ENCODE peak calls at places on chromosomes 7 and 10, in four cellular contexts. One of them, this sample, is unnamed. For H3K9me3, the result is how much of the 10 kb centered on the place peaks cover.

GRCh38 chr10:71812016-71812912 is 38.8 kb downstream of the PSAP start:
- DNase-seq in cardiac muscle cell: peak
- DNase-seq in upper lobe of right lung: peak
- DNase-seq in Panc1: no peak
- DNase-seq in this sample: peak

GRCh38 chr7:41972776-41973175 is 264.2 kb downstream of the GLI3 start:
- DNase-seq in Panc1: no peak
- DNase-seq in cardiac muscle cell: no peak
- DNase-seq in upper lobe of right lung: no peak
- DNase-seq in this sample: no peak

GRCh38 chr10:122207596-122207995 is 63.5 kb upstream of the BTBD16 start:
- DNase-seq in upper lobe of right lung: no peak
- DNase-seq in Panc1: no peak
- DNase-seq in cardiac muscle cell: peak
- DNase-seq in this sample: no peak

GRCh38 chr10:133260895-133261725 is 15.6 kb downstream of the ADAM8 start:
- DNase-seq in cardiac muscle cell: peak
- DNase-seq in Panc1: no peak
- DNase-seq in upper lobe of right lung: peak
- DNase-seq in this sample: peak

GRCh38 chr7:131222171-131222570 is 105.5 kb upstream of the MKLN1 start:
- DNase-seq in upper lobe of right lung: no peak
- DNase-seq in cardiac muscle cell: no peak
- DNase-seq in Panc1: no peak
- DNase-seq in this sample: no peak

GRCh38 chr10:63213489-63213888 is 80.4 kb downstream of the NRBF2 start:
- DNase-seq in Panc1: no peak
- DNase-seq in cardiac muscle cell: no peak
- DNase-seq in upper lobe of right lung: no peak
- DNase-seq in this sample: no peak

GRCh38 chr10:90413196-90413595 is 444.6 kb downstream of the HTR7 start:
- DNase-seq in cardiac muscle cell: no peak
- DNase-seq in Panc1: no peak
- DNase-seq in upper lobe of right lung: no peak
- DNase-seq in this sample: no peak

GRCh38 chr7:14858866-14859265 is 43.7 kb downstream of the DGKB start:
- DNase-seq in Panc1: no peak
- DNase-seq in upper lobe of right lung: no peak
- DNase-seq in cardiac muscle cell: no peak
- DNase-seq in this sample: no peak

GRCh38 chr7:18647602-18648001 is 152.1 kb downstream of the HDAC9 start:
- DNase-seq in cardiac muscle cell: no peak
- DNase-seq in upper lobe of right lung: no peak
- DNase-seq in Panc1: no peak
- DNase-seq in this sample: no peak

GRCh38 chr7:140746751-140747150 is 50.2 kb downstream of the NDUFB2 start:
- DNase-seq in upper lobe of right lung: no peak
- DNase-seq in cardiac muscle cell: no peak
- DNase-seq in Panc1: no peak
- DNase-seq in this sample: no peak

GRCh38 chr10:60236869-60237524 is 152.7 kb downstream of the ANK3 start:
- DNase-seq in Panc1: no peak
- DNase-seq in cardiac muscle cell: no peak
- DNase-seq in upper lobe of right lung: peak
- DNase-seq in this sample: peak

GRCh38 chr10:89515031-89515841 is 20.2 kb downstream of the SLC16A12 start:
- DNase-seq in upper lobe of right lung: no peak
- DNase-seq in Panc1: no peak
- DNase-seq in cardiac muscle cell: peak
- DNase-seq in this sample: no peak

GRCh38 chr10:92920866-92921265 is 72.5 kb downstream of the EXOC6 start:
- DNase-seq in upper lobe of right lung: no peak
- DNase-seq in cardiac muscle cell: no peak
- DNase-seq in Panc1: no peak
- DNase-seq in this sample: no peak

GRCh38 chr7:153193144-153193595 is 433.6 kb downstream of the ACTR3B start:
- DNase-seq in upper lobe of right lung: peak
- DNase-seq in Panc1: no peak
- DNase-seq in cardiac muscle cell: peak
- DNase-seq in this sample: peak

GRCh38 chr10:73744690-73744994 is 470 bp downstream of the SEC24C start:
- DNase-seq in upper lobe of right lung: no peak
- DNase-seq in cardiac muscle cell: peak
- DNase-seq in Panc1: no peak
- DNase-seq in this sample: peak

GRCh38 chr7:92873776-92874175 is 37.4 kb upstream of the CDK6 start:
- DNase-seq in upper lobe of right lung: no peak
- DNase-seq in cardiac muscle cell: no peak
- DNase-seq in Panc1: no peak
- DNase-seq in this sample: no peak

GRCh38 chr10:17516376-17516775 is 62.0 kb upstream of the ST8SIA6 start:
- DNase-seq in cardiac muscle cell: no peak
- DNase-seq in Panc1: no peak
- DNase-seq in upper lobe of right lung: no peak
- DNase-seq in this sample: no peak

GRCh38 chr10:48739141-48739540 is 54.5 kb downstream of the WDFY4 start:
- DNase-seq in upper lobe of right lung: no peak
- DNase-seq in Panc1: no peak
- DNase-seq in cardiac muscle cell: no peak
- DNase-seq in this sample: no peak

GRCh38 chr10:98030093-98030821 is at the start of gene CRTAC1:
- DNase-seq in cardiac muscle cell: peak
- DNase-seq in Panc1: no peak
- DNase-seq in upper lobe of right lung: peak
- DNase-seq in this sample: peak

GRCh38 chr7:20385121-20385520 is 54.4 kb downstream of the ITGB8 start:
- DNase-seq in upper lobe of right lung: no peak
- DNase-seq in cardiac muscle cell: no peak
- DNase-seq in Panc1: no peak
- DNase-seq in this sample: no peak

GRCh38 chr7:55493416-55493815 is 78.9 kb downstream of the VOPP1 start:
- DNase-seq in Panc1: peak
- DNase-seq in cardiac muscle cell: no peak
- DNase-seq in upper lobe of right lung: no peak
- DNase-seq in this sample: no peak

GRCh38 chr7:55128693-55129394 is 110.0 kb downstream of the EGFR start:
- DNase-seq in Panc1: no peak
- DNase-seq in cardiac muscle cell: no peak
- DNase-seq in upper lobe of right lung: no peak
- DNase-seq in this sample: no peak

GRCh38 chr7:23863209-23863798 is 153.3 kb downstream of the STK31 start:
- DNase-seq in Panc1: peak
- DNase-seq in cardiac muscle cell: peak
- DNase-seq in upper lobe of right lung: no peak
- DNase-seq in this sample: no peak

GRCh38 chr7:82562716-82563404 is 119.3 kb upstream of the CACNA2D1 start:
- DNase-seq in upper lobe of right lung: no peak
- DNase-seq in cardiac muscle cell: no peak
- DNase-seq in Panc1: peak
- DNase-seq in this sample: no peak

GRCh38 chr7:115350764-115351163 is 428.9 kb downstream of the MDFIC start:
- DNase-seq in upper lobe of right lung: no peak
- DNase-seq in cardiac muscle cell: no peak
- DNase-seq in Panc1: no peak
- DNase-seq in this sample: no peak

GRCh38 chr7:158186406-158186805 is 401.2 kb downstream of the PTPRN2 start:
- DNase-seq in cardiac muscle cell: no peak
- DNase-seq in Panc1: no peak
- DNase-seq in upper lobe of right lung: no peak
- DNase-seq in this sample: no peak
- H3K9me3 ChIP-seq in cardiac muscle cell: under half
- H3K9me3 ChIP-seq in Panc1: under half
- H3K9me3 ChIP-seq in upper lobe of right lung: under half
- H3K9me3 ChIP-seq in this sample: under half

GRCh38 chr10:30055094-30055701 is 4.2 kb downstream of the JCAD start:
- DNase-seq in upper lobe of right lung: no peak
- DNase-seq in Panc1: no peak
- DNase-seq in cardiac muscle cell: no peak
- DNase-seq in this sample: no peak
- H3K27ac ChIP-seq in upper lobe of right lung: peak
- H3K27ac ChIP-seq in Panc1: peak
- H3K27ac ChIP-seq in cardiac muscle cell: no peak
- H3K27ac ChIP-seq in this sample: peak

GRCh38 chr7:123054357-123055133 is 59.0 kb upstream of the TAS2R16 start:
- DNase-seq in cardiac muscle cell: peak
- DNase-seq in Panc1: no peak
- DNase-seq in upper lobe of right lung: no peak
- DNase-seq in this sample: no peak

GRCh38 chr7:123057926-123058325 is 62.4 kb upstream of the TAS2R16 start:
- DNase-seq in upper lobe of right lung: no peak
- DNase-seq in Panc1: no peak
- DNase-seq in cardiac muscle cell: no peak
- DNase-seq in this sample: no peak

GRCh38 chr7:123060446-123060845 is 64.9 kb upstream of the TAS2R16 start:
- DNase-seq in upper lobe of right lung: no peak
- DNase-seq in Panc1: no peak
- DNase-seq in cardiac muscle cell: no peak
- DNase-seq in this sample: no peak
- H3K9me3 ChIP-seq in upper lobe of right lung: under half
- H3K9me3 ChIP-seq in Panc1: under half
- H3K9me3 ChIP-seq in cardiac muscle cell: under half
- H3K9me3 ChIP-seq in this sample: under half

DNA sequence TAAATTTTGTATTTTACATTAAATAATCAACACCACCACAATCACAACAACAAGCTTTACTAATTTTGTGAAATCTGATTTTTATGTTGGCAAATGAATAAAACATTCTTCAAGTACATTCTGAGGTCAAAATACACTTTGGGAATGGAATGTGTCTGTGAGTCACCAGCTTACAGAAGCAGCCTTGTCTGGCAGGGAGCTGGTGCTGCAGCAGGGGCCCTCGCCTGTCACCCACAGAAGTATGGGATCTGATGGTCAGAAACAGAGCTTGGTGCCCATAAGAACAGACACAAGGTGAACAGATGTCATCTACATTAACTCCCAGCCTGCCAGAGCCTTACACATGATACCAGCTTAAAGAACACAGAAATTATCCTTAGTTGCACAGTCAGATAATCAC is 496.9 kb downstream of the CCSER2 start:
- DNase-seq in Panc1: no peak
- DNase-seq in cardiac muscle cell: peak
- DNase-seq in upper lobe of right lung: no peak
- DNase-seq in this sample: no peak
- H3K27ac ChIP-seq in Panc1: no peak
- H3K27ac ChIP-seq in cardiac muscle cell: no peak
- H3K27ac ChIP-seq in upper lobe of right lung: no peak
- H3K27ac ChIP-seq in this sample: no peak

DNA sequence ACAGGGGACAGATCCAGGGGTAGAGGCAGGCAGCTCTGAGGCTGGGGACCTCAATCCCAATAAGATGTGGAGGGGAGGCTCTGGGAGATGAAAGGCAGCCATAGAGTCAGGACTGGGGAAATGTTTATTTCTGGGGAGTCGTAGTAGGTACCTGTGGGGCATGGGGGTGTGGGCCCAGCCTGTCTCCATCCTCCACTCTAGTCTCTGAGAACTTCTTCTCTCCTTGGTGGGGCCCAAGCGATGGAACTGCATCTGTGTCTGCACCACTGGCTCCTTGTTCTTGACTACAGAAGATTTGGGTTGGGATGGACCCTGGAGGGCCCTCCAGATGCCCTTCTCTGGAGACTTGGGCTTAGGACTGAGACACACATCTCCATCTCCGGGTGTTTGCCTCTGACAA is 953.9 kb upstream of the ZNF722 start:
- DNase-seq in cardiac muscle cell: no peak
- DNase-seq in upper lobe of right lung: no peak
- DNase-seq in Panc1: no peak
- DNase-seq in this sample: no peak
- H3K9me3 ChIP-seq in cardiac muscle cell: under half
- H3K9me3 ChIP-seq in upper lobe of right lung: under half
- H3K9me3 ChIP-seq in Panc1: under half
- H3K9me3 ChIP-seq in this sample: under half

GRCh38 chr7:71616217-71616616 is 484.3 kb downstream of the GALNT17 start:
- DNase-seq in upper lobe of right lung: no peak
- DNase-seq in Panc1: no peak
- DNase-seq in cardiac muscle cell: no peak
- DNase-seq in this sample: no peak

GRCh38 chr7:71613316-71613715 is 481.4 kb downstream of the GALNT17 start:
- DNase-seq in cardiac muscle cell: no peak
- DNase-seq in upper lobe of right lung: no peak
- DNase-seq in Panc1: no peak
- DNase-seq in this sample: no peak

GRCh38 chr7:71612011-71612410 is 480.1 kb downstream of the GALNT17 start:
- DNase-seq in upper lobe of right lung: no peak
- DNase-seq in Panc1: no peak
- DNase-seq in cardiac muscle cell: no peak
- DNase-seq in this sample: no peak

GRCh38 chr7:71615017-71615416 is 483.1 kb downstream of the GALNT17 start:
- DNase-seq in upper lobe of right lung: no peak
- DNase-seq in Panc1: no peak
- DNase-seq in cardiac muscle cell: peak
- DNase-seq in this sample: no peak

GRCh38 chr7:71612892-71613291 is 480.9 kb downstream of the GALNT17 start:
- DNase-seq in upper lobe of right lung: no peak
- DNase-seq in cardiac muscle cell: no peak
- DNase-seq in Panc1: no peak
- DNase-seq in this sample: no peak
- H3K27ac ChIP-seq in upper lobe of right lung: no peak
- H3K27ac ChIP-seq in cardiac muscle cell: no peak
- H3K27ac ChIP-seq in Panc1: no peak
- H3K27ac ChIP-seq in this sample: no peak

DNA sequence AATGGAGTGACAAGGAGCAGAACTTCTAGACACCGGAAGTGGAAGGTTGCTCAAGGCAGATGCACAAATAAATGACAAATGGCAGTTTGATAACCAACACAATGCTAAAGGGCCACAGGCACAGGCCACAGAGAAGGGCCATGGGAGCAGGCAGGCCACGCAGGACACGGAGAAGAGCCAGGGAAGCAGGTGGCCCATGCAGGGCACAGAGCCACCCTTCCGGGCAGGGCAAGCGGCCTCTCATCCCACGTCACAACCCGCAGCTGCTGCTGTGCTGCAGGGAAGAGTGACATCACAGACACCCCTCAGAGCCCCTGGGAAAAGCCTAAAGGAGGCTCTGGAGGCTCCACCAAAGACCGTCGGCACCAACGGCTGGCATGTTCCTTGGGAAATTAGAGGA is 328.5 kb downstream of the PTPRN2 start:
- DNase-seq in Panc1: no peak
- DNase-seq in upper lobe of right lung: no peak
- DNase-seq in cardiac muscle cell: no peak
- DNase-seq in this sample: no peak
- H3K9me3 ChIP-seq in Panc1: under half
- H3K9me3 ChIP-seq in upper lobe of right lung: under half
- H3K9me3 ChIP-seq in cardiac muscle cell: under half
- H3K9me3 ChIP-seq in this sample: under half

This sample was measured in transverse colon.